ENCODE peak calls at places on chromosome 9, in five cellular contexts. One of them, this sample, is unnamed.
A peak's percentile ranks its signal among the peaks of the same experiment; 100 is the strongest.

GRCh38 chr9:69745716-69746538 is 13.9 kb downstream of the PTAR1 start:
- DNase-seq in heart right ventricle: no peak
- DNase-seq in breast epithelium: no peak
- DNase-seq in right lobe of liver: no peak
- DNase-seq in naive thymus-derived CD4-positive, alpha-beta T cell: no peak
- DNase-seq in this sample: no peak

GRCh38 chr9:257957-258356 is 43.3 kb downstream of the DOCK8 start:
- DNase-seq in heart right ventricle: no peak
- DNase-seq in breast epithelium: no peak
- DNase-seq in right lobe of liver: no peak
- DNase-seq in naive thymus-derived CD4-positive, alpha-beta T cell: no peak
- DNase-seq in this sample: no peak

GRCh38 chr9:136512651-136513066 is 29.8 kb upstream of the SEC16A start:
- DNase-seq in heart right ventricle: peak; percentile 50
- DNase-seq in breast epithelium: no peak
- DNase-seq in right lobe of liver: no peak
- DNase-seq in naive thymus-derived CD4-positive, alpha-beta T cell: no peak
- DNase-seq in this sample: no peak

GRCh38 chr9:89478821-89479668 is 18.9 kb downstream of the SEMA4D start:
- DNase-seq in heart right ventricle: no peak
- DNase-seq in breast epithelium: no peak
- DNase-seq in right lobe of liver: no peak
- DNase-seq in naive thymus-derived CD4-positive, alpha-beta T cell: peak; percentile 34
- DNase-seq in this sample: no peak

GRCh38 chr9:136117291-136118060 is 1.2 kb downstream of the TMEM250 start:
- DNase-seq in heart right ventricle: peak; percentile 74
- DNase-seq in breast epithelium: no peak
- DNase-seq in right lobe of liver: peak; percentile 87
- DNase-seq in naive thymus-derived CD4-positive, alpha-beta T cell: no peak
- DNase-seq in this sample: no peak

GRCh38 chr9:112006361-112007020 is 109.9 kb downstream of the UGCG start:
- DNase-seq in heart right ventricle: no peak
- DNase-seq in breast epithelium: no peak
- DNase-seq in right lobe of liver: no peak
- DNase-seq in naive thymus-derived CD4-positive, alpha-beta T cell: no peak
- DNase-seq in this sample: no peak

GRCh38 chr9:69307446-69308216 is 17.4 kb upstream of the ENTREP1 start:
- DNase-seq in heart right ventricle: no peak
- DNase-seq in breast epithelium: no peak
- DNase-seq in right lobe of liver: no peak
- DNase-seq in naive thymus-derived CD4-positive, alpha-beta T cell: no peak
- DNase-seq in this sample: no peak

GRCh38 chr9:137902646-137903045 is 25.1 kb downstream of the CACNA1B start:
- DNase-seq in heart right ventricle: no peak
- DNase-seq in breast epithelium: no peak
- DNase-seq in right lobe of liver: no peak
- DNase-seq in naive thymus-derived CD4-positive, alpha-beta T cell: no peak
- DNase-seq in this sample: no peak

GRCh38 chr9:104747565-104748358 is at the start of gene NIPSNAP3A:
- DNase-seq in heart right ventricle: peak; percentile 87
- DNase-seq in breast epithelium: peak; percentile 70
- DNase-seq in right lobe of liver: peak; percentile 93
- DNase-seq in naive thymus-derived CD4-positive, alpha-beta T cell: peak; percentile 87
- DNase-seq in this sample: peak; percentile 97

GRCh38 chr9:17837931-17838330 is 259.1 kb downstream of the SH3GL2 start:
- DNase-seq in heart right ventricle: no peak
- DNase-seq in breast epithelium: no peak
- DNase-seq in right lobe of liver: no peak
- DNase-seq in naive thymus-derived CD4-positive, alpha-beta T cell: no peak
- DNase-seq in this sample: no peak

GRCh38 chr9:75636427-75637045 is 253.9 kb upstream of the PCSK5 start:
- DNase-seq in heart right ventricle: peak; percentile 48
- DNase-seq in breast epithelium: no peak
- DNase-seq in right lobe of liver: no peak
- DNase-seq in naive thymus-derived CD4-positive, alpha-beta T cell: no peak
- DNase-seq in this sample: no peak

GRCh38 chr9:18071651-18072060 is 402.3 kb upstream of the ADAMTSL1 start:
- DNase-seq in heart right ventricle: no peak
- DNase-seq in breast epithelium: no peak
- DNase-seq in right lobe of liver: no peak
- DNase-seq in naive thymus-derived CD4-positive, alpha-beta T cell: no peak
- DNase-seq in this sample: no peak

GRCh38 chr9:111074395-111074794 is 36.1 kb upstream of the LPAR1 start:
- DNase-seq in heart right ventricle: no peak
- DNase-seq in breast epithelium: no peak
- DNase-seq in right lobe of liver: no peak
- DNase-seq in naive thymus-derived CD4-positive, alpha-beta T cell: no peak
- DNase-seq in this sample: no peak

GRCh38 chr9:109454041-109454440 is 44.1 kb downstream of the PTPN3 start:
- DNase-seq in heart right ventricle: no peak
- DNase-seq in breast epithelium: no peak
- DNase-seq in right lobe of liver: no peak
- DNase-seq in naive thymus-derived CD4-positive, alpha-beta T cell: no peak
- DNase-seq in this sample: no peak

GRCh38 chr9:109452761-109453160 is 45.3 kb downstream of the PTPN3 start:
- DNase-seq in heart right ventricle: no peak
- DNase-seq in breast epithelium: no peak
- DNase-seq in right lobe of liver: no peak
- DNase-seq in naive thymus-derived CD4-positive, alpha-beta T cell: no peak
- DNase-seq in this sample: no peak

GRCh38 chr9:109451311-109452025 is 46.6 kb downstream of the PTPN3 start:
- DNase-seq in heart right ventricle: no peak
- DNase-seq in breast epithelium: no peak
- DNase-seq in right lobe of liver: no peak
- DNase-seq in naive thymus-derived CD4-positive, alpha-beta T cell: no peak
- DNase-seq in this sample: no peak

GRCh38 chr9:109454601-109455155 is 43.4 kb downstream of the PTPN3 start:
- DNase-seq in heart right ventricle: no peak
- DNase-seq in breast epithelium: no peak
- DNase-seq in right lobe of liver: no peak
- DNase-seq in naive thymus-derived CD4-positive, alpha-beta T cell: no peak
- DNase-seq in this sample: no peak

DNA sequence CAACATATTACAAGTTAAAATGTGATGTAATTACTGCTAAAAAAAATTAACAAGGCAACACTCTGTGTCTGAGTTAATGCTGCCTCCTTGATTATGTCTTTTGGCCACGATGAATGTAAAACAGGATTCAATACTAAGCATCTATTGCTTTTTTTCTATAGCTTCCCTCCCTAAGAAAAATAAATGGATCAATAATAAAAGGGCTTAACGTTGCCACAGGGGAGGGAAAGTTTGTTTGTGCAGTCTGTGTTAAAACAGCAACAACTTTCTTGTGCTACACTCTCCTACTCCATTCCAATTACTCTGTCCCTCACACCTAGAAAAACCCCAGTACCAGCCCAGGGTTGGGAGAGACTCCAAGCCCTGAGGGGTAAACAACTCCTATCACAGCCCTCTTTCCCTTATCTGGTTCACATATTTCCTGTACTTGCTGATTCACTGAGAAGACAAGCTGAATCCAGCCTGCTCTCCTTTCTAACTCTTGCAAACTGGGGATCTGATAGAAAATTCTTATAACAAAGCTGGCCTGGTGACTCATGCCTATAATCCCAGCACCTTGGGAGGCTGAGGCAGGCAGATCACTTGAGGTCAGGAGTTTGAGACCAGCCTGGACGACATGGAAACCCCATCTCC is 44.8 kb downstream of the PTPN3 start:
- DNase-seq in heart right ventricle: no peak
- DNase-seq in breast epithelium: peak; percentile 37
- DNase-seq in right lobe of liver: no peak
- DNase-seq in naive thymus-derived CD4-positive, alpha-beta T cell: no peak
- DNase-seq in this sample: no peak
- H3K4me3 ChIP-seq in heart right ventricle: no peak overlapping the region
- H3K4me3 ChIP-seq in breast epithelium: no peak overlapping the region
- H3K4me3 ChIP-seq in right lobe of liver: no peak overlapping the region
- H3K4me3 ChIP-seq in naive thymus-derived CD4-positive, alpha-beta T cell: no peak overlapping the region
- H3K4me3 ChIP-seq in this sample: no peak overlapping the region

DNA sequence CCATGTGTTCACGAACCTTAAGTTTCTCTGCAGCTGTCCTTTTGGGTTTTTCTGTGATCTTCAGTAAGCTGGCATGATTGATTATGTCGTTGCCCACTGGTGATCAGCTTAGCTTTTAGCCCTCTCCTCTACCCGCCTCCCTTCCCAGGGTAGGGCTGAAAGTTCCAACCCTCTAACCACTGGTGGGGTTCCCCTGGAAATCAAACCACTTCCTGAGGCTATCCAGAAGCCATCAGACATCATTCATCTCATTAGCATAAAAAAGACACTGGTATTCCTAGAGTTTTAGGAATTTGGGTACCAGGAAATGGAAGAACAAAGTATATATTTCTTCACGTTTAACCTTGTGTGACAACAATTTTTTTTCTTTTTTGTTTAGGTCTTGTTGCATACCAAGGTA is 29.8 kb downstream of the SPIN1 start:
- DNase-seq in heart right ventricle: no peak
- DNase-seq in breast epithelium: no peak
- DNase-seq in right lobe of liver: no peak
- DNase-seq in naive thymus-derived CD4-positive, alpha-beta T cell: no peak
- DNase-seq in this sample: no peak
- H3K9me3 ChIP-seq in heart right ventricle: peaks cover 18% of the 10 kb centered on the region
- H3K9me3 ChIP-seq in breast epithelium: peaks cover 22% of the 10 kb centered on the region
- H3K9me3 ChIP-seq in right lobe of liver: no peaks in the 10 kb centered on the region
- H3K9me3 ChIP-seq in naive thymus-derived CD4-positive, alpha-beta T cell: peaks cover 28% of the 10 kb centered on the region
- H3K9me3 ChIP-seq in this sample: no peaks in the 10 kb centered on the region

GRCh38 chr9:117704024-117704575 is at the start of gene TLR4:
- DNase-seq in heart right ventricle: peak; percentile 78
- DNase-seq in breast epithelium: peak; percentile 35
- DNase-seq in right lobe of liver: peak; percentile 71
- DNase-seq in naive thymus-derived CD4-positive, alpha-beta T cell: no peak
- DNase-seq in this sample: peak; percentile 79

GRCh38 chr9:117706421-117707150 is 2.4 kb downstream of the TLR4 start:
- DNase-seq in heart right ventricle: no peak
- DNase-seq in breast epithelium: no peak
- DNase-seq in right lobe of liver: no peak
- DNase-seq in naive thymus-derived CD4-positive, alpha-beta T cell: no peak
- DNase-seq in this sample: no peak

GRCh38 chr9:117703538-117703937 is 665 bp upstream of the TLR4 start:
- DNase-seq in heart right ventricle: no peak
- DNase-seq in breast epithelium: no peak
- DNase-seq in right lobe of liver: no peak
- DNase-seq in naive thymus-derived CD4-positive, alpha-beta T cell: no peak
- DNase-seq in this sample: no peak

GRCh38 chr9:117704597-117704996 is 394 bp downstream of the TLR4 start:
- DNase-seq in heart right ventricle: no peak
- DNase-seq in breast epithelium: no peak
- DNase-seq in right lobe of liver: no peak
- DNase-seq in naive thymus-derived CD4-positive, alpha-beta T cell: no peak
- DNase-seq in this sample: no peak

DNA sequence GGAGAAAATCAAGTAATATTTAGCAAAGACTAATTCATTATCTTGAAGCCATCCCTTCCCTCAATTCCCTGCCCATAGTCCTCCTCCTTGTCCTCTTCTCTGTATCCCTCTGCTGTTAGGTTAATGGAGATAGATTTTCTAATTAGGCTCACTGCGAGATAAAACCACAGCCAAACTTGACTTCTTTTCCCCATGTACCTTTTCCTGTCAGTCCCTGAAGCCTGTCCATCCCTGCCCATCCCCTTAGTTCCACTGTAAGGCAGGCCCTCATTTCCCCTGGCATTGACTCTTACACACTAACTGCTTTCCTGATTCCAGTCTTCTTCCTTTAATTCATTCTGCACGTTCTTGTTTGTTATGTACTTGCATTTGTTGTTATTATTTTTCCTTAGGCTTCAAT is 1.2 kb downstream of the TLR4 start:
- DNase-seq in heart right ventricle: no peak
- DNase-seq in breast epithelium: no peak
- DNase-seq in right lobe of liver: no peak
- DNase-seq in naive thymus-derived CD4-positive, alpha-beta T cell: no peak
- DNase-seq in this sample: no peak
- H3K4me3 ChIP-seq in heart right ventricle: peak overlapping the region; percentile 33
- H3K4me3 ChIP-seq in breast epithelium: peak overlapping the region; percentile 52
- H3K4me3 ChIP-seq in right lobe of liver: peak overlapping the region; percentile 24
- H3K4me3 ChIP-seq in naive thymus-derived CD4-positive, alpha-beta T cell: no peak overlapping the region
- H3K4me3 ChIP-seq in this sample: peak overlapping the region; percentile 52

GRCh38 chr9:94644543-94644942 is 5.2 kb upstream of the FBP1 start:
- DNase-seq in heart right ventricle: peak; percentile 25
- DNase-seq in breast epithelium: no peak
- DNase-seq in right lobe of liver: no peak
- DNase-seq in naive thymus-derived CD4-positive, alpha-beta T cell: no peak
- DNase-seq in this sample: no peak

GRCh38 chr9:94643176-94643575 is 3.9 kb upstream of the FBP1 start:
- DNase-seq in heart right ventricle: no peak
- DNase-seq in breast epithelium: no peak
- DNase-seq in right lobe of liver: no peak
- DNase-seq in naive thymus-derived CD4-positive, alpha-beta T cell: no peak
- DNase-seq in this sample: peak; percentile 65

GRCh38 chr9:94645901-94646300 is 6.6 kb upstream of the FBP1 start:
- DNase-seq in heart right ventricle: no peak
- DNase-seq in breast epithelium: no peak
- DNase-seq in right lobe of liver: no peak
- DNase-seq in naive thymus-derived CD4-positive, alpha-beta T cell: no peak
- DNase-seq in this sample: no peak

GRCh38 chr9:94642526-94642925 is 3.2 kb upstream of the FBP1 start:
- DNase-seq in heart right ventricle: no peak
- DNase-seq in breast epithelium: no peak
- DNase-seq in right lobe of liver: no peak
- DNase-seq in naive thymus-derived CD4-positive, alpha-beta T cell: no peak
- DNase-seq in this sample: no peak

GRCh38 chr9:94643746-94644145 is 4.4 kb upstream of the FBP1 start:
- DNase-seq in heart right ventricle: no peak
- DNase-seq in breast epithelium: no peak
- DNase-seq in right lobe of liver: no peak
- DNase-seq in naive thymus-derived CD4-positive, alpha-beta T cell: no peak
- DNase-seq in this sample: no peak
- H3K9me3 ChIP-seq in heart right ventricle: no peaks in the 10 kb centered on the region
- H3K9me3 ChIP-seq in breast epithelium: no peaks in the 10 kb centered on the region
- H3K9me3 ChIP-seq in right lobe of liver: no peaks in the 10 kb centered on the region
- H3K9me3 ChIP-seq in naive thymus-derived CD4-positive, alpha-beta T cell: no peaks in the 10 kb centered on the region
- H3K9me3 ChIP-seq in this sample: no peaks in the 10 kb centered on the region

GRCh38 chr9:121568541-121569265 is 69.1 kb upstream of the GGTA1 start:
- DNase-seq in heart right ventricle: peak; percentile 70
- DNase-seq in breast epithelium: no peak
- DNase-seq in right lobe of liver: no peak
- DNase-seq in naive thymus-derived CD4-positive, alpha-beta T cell: no peak
- DNase-seq in this sample: no peak

GRCh38 chr9:121568101-121568460 is 68.4 kb upstream of the GGTA1 start:
- DNase-seq in heart right ventricle: peak; percentile 32
- DNase-seq in breast epithelium: no peak
- DNase-seq in right lobe of liver: no peak
- DNase-seq in naive thymus-derived CD4-positive, alpha-beta T cell: no peak
- DNase-seq in this sample: no peak

GRCh38 chr9:121569266-121569648 is 69.6 kb upstream of the GGTA1 start:
- DNase-seq in heart right ventricle: no peak
- DNase-seq in breast epithelium: no peak
- DNase-seq in right lobe of liver: no peak
- DNase-seq in naive thymus-derived CD4-positive, alpha-beta T cell: no peak
- DNase-seq in this sample: no peak

GRCh38 chr9:121566401-121567141 is 66.9 kb upstream of the GGTA1 start:
- DNase-seq in heart right ventricle: peak; percentile 63
- DNase-seq in breast epithelium: no peak
- DNase-seq in right lobe of liver: no peak
- DNase-seq in naive thymus-derived CD4-positive, alpha-beta T cell: no peak
- DNase-seq in this sample: no peak

GRCh38 chr9:121567142-121568100 is 67.8 kb upstream of the GGTA1 start:
- DNase-seq in heart right ventricle: no peak
- DNase-seq in breast epithelium: no peak
- DNase-seq in right lobe of liver: no peak
- DNase-seq in naive thymus-derived CD4-positive, alpha-beta T cell: no peak
- DNase-seq in this sample: no peak
- H3K4me3 ChIP-seq in heart right ventricle: peak overlapping the region; percentile 37
- H3K4me3 ChIP-seq in breast epithelium: peak overlapping the region; percentile 13
- H3K4me3 ChIP-seq in right lobe of liver: no peak overlapping the region
- H3K4me3 ChIP-seq in naive thymus-derived CD4-positive, alpha-beta T cell: no peak overlapping the region
- H3K4me3 ChIP-seq in this sample: peak overlapping the region; percentile 11